ENCODE peak calls at places on chromosomes 5 and 9, in nine cellular contexts. P is right atrium auricular region, R is lower lobe of right lung, B is neural progenitor cell, K is lung, O is pancreas, J is PC-3, U is MM.1S, X is IMR-90. V is an unnamed sample.

GRCh38 chr9:32426278-32426939 is 42.0 kb downstream of the ACO1 start:
- DNase-seq in P (no peak), O (no peak), U (no peak), K (no peak), B (no peak), R (no peak), J (peak; percentile 64), X (peak; percentile 99), V (no peak)

GRCh38 chr9:74961496-74961895 is 8.8 kb upstream of the C9orf40 start:
- DNase-seq in X (no peak), J (no peak), P (no peak), U (no peak), O (no peak), B (no peak), R (no peak), K (no peak), V (no peak)

GRCh38 chr9:133250741-133251170 is 24.2 kb downstream of the ABO start:
- DNase-seq in U (no peak), P (no peak), R (no peak), J (peak; percentile 53), K (peak; percentile 60), X (no peak), B (no peak), O (no peak), V (peak; percentile 57)

GRCh38 chr9:101366038-101366756 is 18.6 kb downstream of the BAAT start:
- DNase-seq in X (no peak), U (no peak), O (no peak), B (no peak), P (no peak), K (no peak), R (no peak), J (no peak), V (no peak)

GRCh38 chr9:80127920-80128319 is 556.2 kb downstream of the TLE4 start:
- DNase-seq in P (no peak), J (no peak), R (no peak), B (no peak), K (no peak), O (no peak), U (no peak), X (no peak), V (no peak)

GRCh38 chr5:84381501-84382362 is 2.9 kb downstream of the EDIL3 start:
- DNase-seq in R (no peak), U (no peak), O (no peak), K (no peak), P (no peak), J (no peak), B (no peak), X (no peak), V (no peak)

GRCh38 chr9:89527084-89527483 is 29.2 kb upstream of the SEMA4D start:
- DNase-seq in P (peak; percentile 65), K (peak; percentile 51), U (no peak), O (no peak), B (no peak), J (no peak), X (no peak), R (peak; percentile 77), V (peak; percentile 50)

GRCh38 chr5:89573336-89573735 is 690.4 kb upstream of the MEF2C start:
- DNase-seq in U (no peak), P (no peak), K (no peak), R (no peak), B (no peak), X (no peak), O (no peak), J (no peak), V (no peak)

GRCh38 chr5:180116441-180117377 is 45.1 kb upstream of the RNF130 start:
- DNase-seq in R (peak; percentile 45), O (peak; percentile 73), B (peak; percentile 37), U (no peak), J (peak; percentile 63), P (no peak), K (no peak), X (no peak), V (peak; percentile 26)

GRCh38 chr5:151846765-151847164 is 75.0 kb downstream of the G3BP1 start:
- DNase-seq in K (no peak), U (no peak), R (no peak), P (no peak), B (no peak), J (no peak), X (no peak), O (no peak), V (no peak)

GRCh38 chr5:152542741-152543140 is 137.7 kb upstream of the NMUR2 start:
- DNase-seq in O (no peak), J (peak; percentile 25), K (no peak), P (no peak), X (no peak), B (peak; percentile 74), R (no peak), U (no peak), V (no peak)

GRCh38 chr9:94649100-94649855 is 10.0 kb upstream of the FBP1 start:
- DNase-seq in O (no peak), U (no peak), K (peak; percentile 41), X (peak; percentile 28), B (no peak), J (peak; percentile 94), P (no peak), R (no peak), V (no peak)

GRCh38 chr9:109953813-109954489 is 174.0 kb downstream of the PALM2AKAP2 start:
- DNase-seq in R (no peak), P (no peak), B (no peak), X (no peak), U (no peak), K (no peak), O (no peak), J (no peak), V (no peak)

GRCh38 chr9:137836831-137837241 is 40.7 kb upstream of the CACNA1B start:
- DNase-seq in P (no peak), U (no peak), B (peak; percentile 27), X (no peak), J (no peak), K (no peak), R (no peak), O (no peak), V (no peak)

GRCh38 chr5:158303883-158304282 is 444.9 kb upstream of the CLINT1 start:
- DNase-seq in O (no peak), B (no peak), X (no peak), K (no peak), J (no peak), R (no peak), U (peak; percentile 90), P (no peak), V (no peak)

GRCh38 chr9:136447173-136447778 is 7.6 kb upstream of the INPP5E start:
- DNase-seq in X (no peak), O (no peak), P (no peak), J (no peak), K (no peak), U (no peak), R (no peak), B (no peak), V (no peak)

GRCh38 chr5:91151947-91152346 is 231.2 kb downstream of the ARRDC3 start:
- DNase-seq in K (peak; percentile 91), U (no peak), X (peak; percentile 90), P (no peak), J (peak; percentile 81), O (no peak), R (peak; percentile 74), B (no peak), V (no peak)

DNA sequence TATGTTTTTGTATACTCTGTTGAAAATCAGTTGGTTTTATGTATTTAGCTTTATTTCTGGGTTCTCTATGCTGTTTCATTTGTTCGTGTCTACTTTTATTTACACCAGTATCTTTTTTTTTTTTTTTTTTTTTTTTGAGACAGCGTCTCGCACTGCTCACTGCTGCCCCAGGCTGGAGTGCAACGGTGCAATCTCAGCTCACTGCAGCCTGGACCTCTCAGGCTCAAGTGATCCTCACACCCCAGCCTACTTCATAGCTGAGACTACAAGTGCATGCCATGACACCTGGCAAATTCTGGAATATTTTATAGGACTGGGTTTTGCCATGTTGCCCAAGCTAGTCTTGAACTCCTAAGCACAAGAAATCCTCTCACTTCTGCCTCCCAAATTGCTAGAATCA is 869.4 kb upstream of the CDH6 start:
- DNase-seq in X (no peak), B (peak; percentile 31), O (no peak), R (no peak), K (no peak), U (no peak), P (no peak), J (no peak), V (no peak)
- TF ChIP-seq CTCF in X (no peak), B (peak; percentile 35), O (no peak), R (no peak), K (no peak), U (no peak), P (no peak), J (no peak), V (no peak)

GRCh38 chr5:35924122-35924949 is 14.1 kb downstream of the CAPSL start:
- DNase-seq in R (no peak), K (no peak), P (no peak), J (peak; percentile 72), B (no peak), U (no peak), X (peak; percentile 85), O (no peak), V (no peak)
- H3K4me1 ChIP-seq in R (peaks cover 9% of the 10 kb centered on the region), K (no peaks in the 10 kb centered on the region), P (no peaks in the 10 kb centered on the region), J (peaks cover 35% of the 10 kb centered on the region), B (no peaks in the 10 kb centered on the region), U (no peaks in the 10 kb centered on the region), X (peaks cover 9% of the 10 kb centered on the region), O (no peaks in the 10 kb centered on the region), V (no peaks in the 10 kb centered on the region)

DNA sequence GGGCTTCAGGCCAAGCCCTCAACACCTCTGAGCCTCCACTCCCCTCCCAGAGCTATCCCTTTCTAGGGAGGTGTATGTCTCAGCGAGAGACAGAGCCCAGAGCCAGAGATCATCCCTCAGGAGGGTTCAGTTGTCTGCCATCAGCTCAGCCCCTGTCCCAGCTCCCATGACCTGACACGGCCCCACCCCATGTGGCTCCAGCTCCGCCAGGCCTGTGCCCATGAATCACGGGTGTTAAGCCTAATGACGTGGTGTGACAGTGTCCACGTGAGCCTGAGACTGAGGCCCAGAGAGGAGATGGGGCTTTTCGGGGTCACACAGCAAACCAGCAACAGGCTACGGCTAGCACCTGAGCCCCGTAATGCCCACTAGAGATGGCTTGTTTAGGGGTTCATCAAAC is 60.9 kb upstream of the ORM1 start:
- DNase-seq in B (no peak), X (no peak), O (no peak), K (no peak), P (no peak), U (no peak), R (no peak), J (no peak), V (no peak)
- H3K36me3 ChIP-seq in B (no peaks in the 10 kb centered on the region), X (peaks cover 2% of the 10 kb centered on the region), O (no peaks in the 10 kb centered on the region), K (no peaks in the 10 kb centered on the region), P (no peaks in the 10 kb centered on the region), U (no peaks in the 10 kb centered on the region), R (no peaks in the 10 kb centered on the region), J (no peaks in the 10 kb centered on the region), V (no peaks in the 10 kb centered on the region)

DNA sequence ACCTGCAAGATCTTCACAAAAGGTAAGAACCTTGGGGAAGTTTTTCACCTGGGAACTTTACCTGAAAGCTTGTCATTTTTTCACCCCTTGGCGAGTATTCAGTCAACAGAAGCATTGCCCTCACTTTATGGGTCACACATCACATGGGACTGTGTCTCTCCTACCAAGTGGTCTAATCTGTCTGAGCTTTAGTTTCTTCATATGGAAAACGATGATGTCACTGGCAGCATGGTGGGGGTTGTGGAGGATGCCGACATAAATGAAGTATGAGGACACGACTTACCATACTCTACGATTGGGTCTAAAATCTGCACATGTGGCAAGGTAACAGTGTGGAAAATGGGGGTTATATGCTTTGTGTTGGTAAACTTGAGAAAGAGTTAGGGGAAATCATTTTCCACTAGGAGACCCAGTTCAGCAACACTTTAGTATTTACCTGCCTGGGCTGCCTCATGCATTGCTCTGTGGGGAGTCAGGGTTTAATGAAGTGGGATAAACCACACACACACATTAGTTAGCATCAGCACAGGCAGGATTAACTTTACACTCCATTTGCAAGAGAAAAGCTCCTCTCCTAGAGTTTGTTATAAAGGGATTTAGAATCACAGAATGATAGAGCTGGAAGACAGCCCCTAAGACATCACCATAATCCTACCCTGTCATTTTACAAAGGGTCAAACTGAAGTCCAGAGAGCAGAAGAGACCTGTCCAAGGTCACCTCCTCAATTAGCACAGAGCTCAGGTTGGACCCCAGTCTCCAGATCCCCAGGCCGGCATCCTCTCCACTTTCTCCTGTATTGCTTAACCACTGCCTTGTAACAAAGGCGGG is 19.8 kb upstream of the PAX5 start:
- DNase-seq in R (no peak), K (no peak), O (no peak), B (peak; percentile 58), P (no peak), J (no peak), U (no peak), X (no peak), V (no peak)
- TF ChIP-seq CTCF in R (no peak), K (no peak), O (no peak), B (no peak), P (no peak), J (no peak), U (no peak), X (no peak), V (no peak)